ENCODE peak calls at places on chromosomes 1 and 21, in six cellular contexts. U is hepatocyte, O is mammary epithelial cell, F is MM.1S, C is GM23338, K is H1. S is an unnamed sample.

GRCh38 chr1:94999456-95000131 is 72.7 kb upstream of the CNN3 start:
- DNase-seq in U (no peak), O (no peak), F (no peak), C (no peak), K (no peak), S (no peak)

GRCh38 chr1:95301614-95302013 is 67.6 kb downstream of the RWDD3 start:
- DNase-seq in U (no peak), O (no peak), F (no peak), C (no peak), K (no peak), S (no peak)

GRCh38 chr1:147264158-147264768 is 21.8 kb downstream of the CHD1L start:
- DNase-seq in U (no peak), O (peak; percentile 67), F (no peak), C (no peak), K (no peak), S (no peak)

GRCh38 chr1:75796376-75797272 is at the start of gene MSH4:
- DNase-seq in U (no peak), O (no peak), F (no peak), C (peak; percentile 21), K (no peak), S (no peak)

GRCh38 chr1:10530756-10531155 is 56.0 kb downstream of the PEX14 start:
- DNase-seq in U (no peak), O (peak; percentile 19), F (no peak), C (no peak), K (no peak), S (no peak)

GRCh38 chr1:70227439-70227838 is 6.3 kb downstream of the SRSF11 start:
- DNase-seq in U (no peak), O (no peak), F (peak; percentile 27), C (no peak), K (no peak), S (no peak)

GRCh38 chr1:28144203-28145135 is 32.0 kb downstream of the PTAFR start:
- DNase-seq in U (no peak), O (peak; percentile 94), F (no peak), C (no peak), K (no peak), S (no peak)

GRCh38 chr1:198773030-198773429 is 134.2 kb downstream of the PTPRC start:
- DNase-seq in U (no peak), O (no peak), F (no peak), C (no peak), K (no peak), S (no peak)

GRCh38 chr1:4170548-4170947 is 270.5 kb upstream of the C1orf174 start:
- DNase-seq in U (no peak), O (no peak), F (no peak), C (no peak), K (no peak), S (no peak)

GRCh38 chr1:27643626-27644368 is 8.8 kb upstream of the FGR start:
- DNase-seq in U (peak; percentile 66), O (peak; percentile 46), F (peak; percentile 63), C (peak; percentile 92), K (no peak), S (peak; percentile 76)

GRCh38 chr1:14538335-14538734 is 60.1 kb upstream of the KAZN start:
- DNase-seq in U (no peak), O (no peak), F (no peak), C (peak; percentile 54), K (no peak), S (no peak)

GRCh38 chr21:28763809-28764418 is 228.8 kb downstream of the LTN1 start:
- DNase-seq in U (no peak), O (no peak), F (no peak), C (no peak), K (no peak), S (no peak)

GRCh38 chr1:228923973-228924766 is 188.9 kb downstream of the RHOU start:
- DNase-seq in U (peak; percentile 40), O (no peak), F (no peak), C (no peak), K (no peak), S (no peak)

GRCh38 chr1:228922722-228923376 is 187.6 kb downstream of the RHOU start:
- DNase-seq in U (no peak), O (no peak), F (no peak), C (no peak), K (no peak), S (no peak)

GRCh38 chr1:228920791-228921190 is 185.5 kb downstream of the RHOU start:
- DNase-seq in U (no peak), O (no peak), F (no peak), C (no peak), K (no peak), S (no peak)

GRCh38 chr1:228919919-228920318 is 184.6 kb downstream of the RHOU start:
- DNase-seq in U (no peak), O (no peak), F (no peak), C (no peak), K (no peak), S (no peak)

DNA sequence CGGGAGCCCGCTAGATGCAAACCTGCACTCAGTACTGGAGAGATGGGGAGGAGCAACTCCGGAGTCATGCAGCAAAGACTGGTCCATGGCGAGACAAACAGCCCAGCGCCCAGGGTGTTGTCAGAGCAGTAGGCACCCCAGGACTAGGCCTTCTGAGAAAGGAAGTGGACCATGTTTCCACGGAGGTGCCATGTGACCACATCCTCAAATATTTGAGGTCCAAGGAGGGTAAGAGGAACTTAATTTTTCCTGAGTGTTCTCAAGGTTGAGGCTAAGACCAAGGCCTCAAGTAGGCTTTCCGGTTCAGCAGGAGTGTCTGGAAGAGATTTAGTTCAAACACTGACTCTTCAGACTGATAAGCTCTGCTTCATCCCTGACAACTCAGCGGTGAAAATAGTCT is 186.2 kb downstream of the RHOU start:
- DNase-seq in U (peak; percentile 36), O (no peak), F (no peak), C (no peak), K (no peak), S (no peak)
- H2AFZ ChIP-seq in U (no peak overlapping the region), O (no peak overlapping the region), F (no peak overlapping the region), C (no peak overlapping the region), K (no peak overlapping the region), S (no peak overlapping the region)

GRCh38 chr1:224503161-224504118 is 68.8 kb upstream of the WDR26 start:
- DNase-seq in U (peak; percentile 83), O (peak; percentile 96), F (peak; percentile 90), C (peak; percentile 87), K (no peak), S (peak; percentile 86)
- TF ChIP-seq EZH2 in U (no peak), O (no peak), F (no peak), C (no peak), K (no peak), S (no peak)

GRCh38 chr1:192544983-192545393 is 30.6 kb upstream of the RGS1 start:
- DNase-seq in U (no peak), O (peak; percentile 56), F (peak; percentile 94), C (peak; percentile 14), K (no peak), S (no peak)

GRCh38 chr1:192546596-192547199 is 28.9 kb upstream of the RGS1 start:
- DNase-seq in U (no peak), O (no peak), F (no peak), C (no peak), K (no peak), S (no peak)

GRCh38 chr1:192550922-192551534 is 24.5 kb upstream of the RGS1 start:
- DNase-seq in U (no peak), O (peak; percentile 25), F (peak; percentile 52), C (no peak), K (no peak), S (no peak)

GRCh38 chr1:192543445-192543844 is 32.1 kb upstream of the RGS1 start:
- DNase-seq in U (no peak), O (no peak), F (no peak), C (no peak), K (no peak), S (no peak)

GRCh38 chr1:192545781-192546521 is 29.6 kb upstream of the RGS1 start:
- DNase-seq in U (no peak), O (no peak), F (no peak), C (no peak), K (no peak), S (no peak)
- H2AFZ ChIP-seq in U (no peak overlapping the region), O (no peak overlapping the region), F (no peak overlapping the region), C (peak overlapping the region; percentile 44), K (no peak overlapping the region), S (no peak overlapping the region)

DNA sequence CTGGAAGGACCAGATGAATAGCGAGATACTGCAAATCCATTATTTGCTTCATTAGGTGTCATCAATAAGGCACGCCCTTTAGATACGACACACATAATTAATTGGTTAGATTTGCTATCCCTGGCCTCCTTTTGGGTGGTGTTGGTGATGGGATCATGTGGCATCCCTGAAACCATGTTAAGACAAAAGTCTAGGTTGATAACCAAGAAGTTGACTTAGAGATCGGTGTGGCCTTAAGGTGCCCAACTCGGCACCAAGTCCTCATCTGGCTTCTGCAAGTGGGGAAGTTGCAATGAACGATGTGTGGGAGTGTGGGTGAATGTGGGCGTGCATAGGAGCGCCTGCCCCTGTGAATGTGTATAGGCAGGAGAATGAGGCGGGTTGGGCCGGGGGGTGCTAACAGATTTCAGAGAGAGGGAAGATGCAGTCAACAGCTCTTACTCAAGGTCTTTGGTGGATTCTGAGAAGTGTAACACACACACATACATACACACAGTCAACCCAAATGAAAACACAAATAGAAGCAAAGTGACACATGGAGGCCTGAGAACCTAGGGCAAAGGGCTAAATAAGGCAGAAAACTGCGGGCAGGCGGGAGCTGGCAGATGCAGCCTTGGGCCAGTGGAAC is 415.7 kb upstream of the ESRRG start:
- DNase-seq in U (no peak), O (no peak), F (no peak), C (peak; percentile 23), K (no peak), S (peak; percentile 10)
- TF ChIP-seq EZH2 in U (peak; percentile 21), O (no peak), F (no peak), C (no peak), K (peak; percentile 92), S (peak; percentile 60)

DNA sequence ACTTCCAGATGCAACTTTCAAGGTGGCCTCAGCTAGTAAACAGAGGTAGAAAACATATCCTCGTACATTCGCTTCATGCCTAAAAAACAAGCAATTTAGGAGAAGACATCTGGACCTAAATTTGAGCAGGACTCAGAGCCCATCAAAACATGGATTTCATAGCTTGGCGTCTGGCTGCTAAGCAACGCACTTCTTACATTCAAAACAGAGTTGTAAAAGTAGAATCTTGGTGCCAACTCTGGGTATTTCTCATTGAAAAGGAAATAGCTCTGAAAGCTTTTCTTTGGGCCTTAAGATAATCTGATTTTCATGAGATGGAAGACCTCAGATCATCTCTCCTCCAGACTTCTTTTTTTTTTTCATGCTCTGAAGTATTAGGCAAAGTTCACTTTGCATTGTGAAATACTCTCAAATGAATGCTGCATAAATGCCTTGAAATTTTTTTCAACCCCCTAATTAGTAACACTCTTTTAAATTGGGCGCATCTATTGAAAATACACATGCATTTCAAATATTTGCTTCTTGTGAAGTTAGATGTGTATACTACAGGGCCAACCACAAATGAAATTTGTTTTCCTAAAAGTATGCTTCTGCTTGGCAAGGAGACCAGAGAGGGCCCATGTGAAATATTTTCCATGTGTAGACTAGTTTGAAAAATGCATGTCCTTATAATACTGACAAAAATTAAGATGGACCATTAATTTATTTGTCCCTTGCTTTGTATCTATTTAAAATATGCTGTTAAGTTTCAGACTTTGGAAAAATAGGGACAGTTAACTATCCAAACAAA is 4.2 kb downstream of the ADAMTS5 start:
- DNase-seq in U (no peak), O (no peak), F (no peak), C (no peak), K (no peak), S (no peak)
- H2AFZ ChIP-seq in U (no peak overlapping the region), O (no peak overlapping the region), F (no peak overlapping the region), C (no peak overlapping the region), K (no peak overlapping the region), S (no peak overlapping the region)

S was measured in neural progenitor cell.